ENCODE peak calls at places on chromosome 7, in four cellular contexts. One of them, this sample, is unnamed.

GRCh38 chr7:104848386-104848990 is 165.5 kb upstream of the KMT2E start:
- DNase-seq in aorta: no peak
- DNase-seq in GM12878: no peak
- DNase-seq in A172: peak; percentile 43
- DNase-seq in this sample: no peak

GRCh38 chr7:132292803-132293202 is 283.5 kb downstream of the PLXNA4 start:
- DNase-seq in aorta: no peak
- DNase-seq in A172: peak; percentile 10
- DNase-seq in GM12878: no peak
- DNase-seq in this sample: no peak

GRCh38 chr7:100509213-100509612 is 25.5 kb downstream of the NYAP1 start:
- DNase-seq in aorta: no peak
- DNase-seq in GM12878: no peak
- DNase-seq in A172: peak; percentile 51
- DNase-seq in this sample: no peak

GRCh38 chr7:55957190-55957589 is 5.5 kb downstream of the MRPS17 start:
- DNase-seq in aorta: no peak
- DNase-seq in A172: no peak
- DNase-seq in GM12878: no peak
- DNase-seq in this sample: no peak

GRCh38 chr7:131945313-131945831 is 388.9 kb upstream of the PODXL start:
- DNase-seq in A172: no peak
- DNase-seq in aorta: peak; percentile 87
- DNase-seq in GM12878: no peak
- DNase-seq in this sample: peak; percentile 56

GRCh38 chr7:94298943-94299342 is 95.8 kb upstream of the COL1A2 start:
- DNase-seq in GM12878: no peak
- DNase-seq in aorta: no peak
- DNase-seq in A172: no peak
- DNase-seq in this sample: no peak

GRCh38 chr7:1109581-1110310 is 21.8 kb downstream of the GPER1 start:
- DNase-seq in GM12878: no peak
- DNase-seq in aorta: peak; percentile 71
- DNase-seq in A172: no peak
- DNase-seq in this sample: no peak

GRCh38 chr7:129664029-129665012 is 52.8 kb downstream of the NRF1 start:
- DNase-seq in A172: peak; percentile 64
- DNase-seq in aorta: no peak
- DNase-seq in GM12878: peak; percentile 11
- DNase-seq in this sample: no peak

GRCh38 chr7:1558181-1558811 is 2.3 kb upstream of the TMEM184A start:
- DNase-seq in aorta: no peak
- DNase-seq in GM12878: no peak
- DNase-seq in A172: no peak
- DNase-seq in this sample: peak; percentile 21

GRCh38 chr7:79298145-79298760 is 155.2 kb downstream of the MAGI2 start:
- DNase-seq in GM12878: no peak
- DNase-seq in aorta: no peak
- DNase-seq in A172: peak; percentile 62
- DNase-seq in this sample: no peak

GRCh38 chr7:99001482-99002145 is 123.3 kb downstream of the TRRAP start:
- DNase-seq in aorta: no peak
- DNase-seq in A172: no peak
- DNase-seq in GM12878: no peak
- DNase-seq in this sample: no peak

GRCh38 chr7:137402535-137403258 is 59.2 kb upstream of the PTN start:
- DNase-seq in aorta: no peak
- DNase-seq in GM12878: no peak
- DNase-seq in A172: no peak
- DNase-seq in this sample: no peak

GRCh38 chr7:13981070-13981469 is 8.4 kb downstream of the ETV1 start:
- DNase-seq in A172: peak; percentile 97
- DNase-seq in GM12878: no peak
- DNase-seq in aorta: no peak
- DNase-seq in this sample: no peak

GRCh38 chr7:48101352-48101751 is 12.3 kb downstream of the UPP1 start:
- DNase-seq in GM12878: no peak
- DNase-seq in A172: no peak
- DNase-seq in aorta: no peak
- DNase-seq in this sample: no peak

GRCh38 chr7:69967152-69967591 is 368.9 kb downstream of the AUTS2 start:
- DNase-seq in A172: no peak
- DNase-seq in aorta: no peak
- DNase-seq in GM12878: no peak
- DNase-seq in this sample: no peak

GRCh38 chr7:102436123-102436522 is 2.7 kb downstream of the ORAI2 start:
- DNase-seq in A172: no peak
- DNase-seq in aorta: no peak
- DNase-seq in GM12878: no peak
- DNase-seq in this sample: no peak

GRCh38 chr7:125605241-125605640 is 675.6 kb upstream of the POT1 start:
- DNase-seq in A172: peak; percentile 50
- DNase-seq in GM12878: no peak
- DNase-seq in aorta: no peak
- DNase-seq in this sample: no peak

GRCh38 chr7:156993925-156994235 is 16.6 kb downstream of the MNX1 start:
- DNase-seq in A172: no peak
- DNase-seq in GM12878: no peak
- DNase-seq in aorta: no peak
- DNase-seq in this sample: no peak

GRCh38 chr7:138699661-138700060 is 1.5 kb downstream of the SVOPL start:
- DNase-seq in aorta: no peak
- DNase-seq in A172: no peak
- DNase-seq in GM12878: no peak
- DNase-seq in this sample: no peak

GRCh38 chr7:43205171-43205795 is 92.8 kb downstream of the HECW1 start:
- DNase-seq in GM12878: no peak
- DNase-seq in aorta: no peak
- DNase-seq in A172: no peak
- DNase-seq in this sample: no peak

This sample was measured in right lobe of liver.